ENCODE peak calls at places on chromosome 2, in five cellular contexts. One of them, this sample, is unnamed.

GRCh38 chr2:154507186-154507585 is 191.3 kb upstream of the KCNJ3 start:
- DNase-seq in NCI-H82: peak
- DNase-seq in mucosa of descending colon: no peak
- DNase-seq in amygdala: no peak
- DNase-seq in NCI-H2029: no peak
- DNase-seq in this sample: no peak

GRCh38 chr2:116467243-116467642 is 1347.2 kb upstream of the DDX18 start:
- DNase-seq in NCI-H82: no peak
- DNase-seq in mucosa of descending colon: no peak
- DNase-seq in NCI-H2029: peak
- DNase-seq in amygdala: no peak
- DNase-seq in this sample: no peak

GRCh38 chr2:203280428-203281064 is 41.7 kb downstream of the CYP20A1 start:
- DNase-seq in amygdala: no peak
- DNase-seq in NCI-H82: no peak
- DNase-seq in NCI-H2029: no peak
- DNase-seq in mucosa of descending colon: no peak
- DNase-seq in this sample: peak

GRCh38 chr2:85179541-85179940 is 46.3 kb downstream of the TCF7L1 start:
- DNase-seq in mucosa of descending colon: no peak
- DNase-seq in amygdala: no peak
- DNase-seq in NCI-H82: peak
- DNase-seq in NCI-H2029: no peak
- DNase-seq in this sample: no peak

GRCh38 chr2:55992465-55992864 is 68.9 kb upstream of the EFEMP1 start:
- DNase-seq in amygdala: no peak
- DNase-seq in NCI-H82: no peak
- DNase-seq in mucosa of descending colon: peak
- DNase-seq in NCI-H2029: no peak
- DNase-seq in this sample: peak

GRCh38 chr2:60555066-60555793 is 1.8 kb upstream of the BCL11A start:
- DNase-seq in NCI-H82: peak
- DNase-seq in mucosa of descending colon: peak
- DNase-seq in NCI-H2029: no peak
- DNase-seq in amygdala: no peak
- DNase-seq in this sample: peak

GRCh38 chr2:43343573-43344304 is 117.3 kb upstream of the ZFP36L2 start:
- DNase-seq in amygdala: no peak
- DNase-seq in mucosa of descending colon: peak
- DNase-seq in NCI-H82: no peak
- DNase-seq in NCI-H2029: peak
- DNase-seq in this sample: peak

GRCh38 chr2:85137131-85137530 is 3.9 kb downstream of the TCF7L1 start:
- DNase-seq in NCI-H2029: no peak
- DNase-seq in mucosa of descending colon: no peak
- DNase-seq in NCI-H82: no peak
- DNase-seq in amygdala: no peak
- DNase-seq in this sample: no peak

GRCh38 chr2:76415821-76416220 is 705.1 kb upstream of the GCFC2 start:
- DNase-seq in amygdala: no peak
- DNase-seq in mucosa of descending colon: no peak
- DNase-seq in NCI-H2029: no peak
- DNase-seq in NCI-H82: no peak
- DNase-seq in this sample: no peak

GRCh38 chr2:200625317-200625716 is 39.5 kb downstream of the AOX1 start:
- DNase-seq in mucosa of descending colon: no peak
- DNase-seq in amygdala: no peak
- DNase-seq in NCI-H2029: no peak
- DNase-seq in NCI-H82: no peak
- DNase-seq in this sample: peak

GRCh38 chr2:207825033-207825957 is 55.6 kb upstream of the FZD5 start:
- DNase-seq in NCI-H2029: no peak
- DNase-seq in mucosa of descending colon: no peak
- DNase-seq in NCI-H82: no peak
- DNase-seq in amygdala: no peak
- DNase-seq in this sample: no peak

GRCh38 chr2:173101687-173102086 is 26.0 kb downstream of the MAP3K20 start:
- DNase-seq in NCI-H2029: no peak
- DNase-seq in NCI-H82: no peak
- DNase-seq in amygdala: no peak
- DNase-seq in mucosa of descending colon: no peak
- DNase-seq in this sample: peak

GRCh38 chr2:21372654-21373053 is 248.9 kb downstream of the TDRD15 start:
- DNase-seq in amygdala: no peak
- DNase-seq in NCI-H82: peak
- DNase-seq in NCI-H2029: no peak
- DNase-seq in mucosa of descending colon: peak
- DNase-seq in this sample: peak

GRCh38 chr2:120858764-120859525 is 123.3 kb downstream of the GLI2 start:
- DNase-seq in NCI-H82: no peak
- DNase-seq in NCI-H2029: no peak
- DNase-seq in mucosa of descending colon: no peak
- DNase-seq in amygdala: no peak
- DNase-seq in this sample: no peak

GRCh38 chr2:195537811-195538210 is 119.2 kb upstream of the SLC39A10 start:
- DNase-seq in NCI-H2029: no peak
- DNase-seq in mucosa of descending colon: no peak
- DNase-seq in NCI-H82: no peak
- DNase-seq in amygdala: no peak
- DNase-seq in this sample: no peak

GRCh38 chr2:78202366-78202765 is 680.2 kb upstream of the LRRTM4 start:
- DNase-seq in amygdala: no peak
- DNase-seq in NCI-H2029: no peak
- DNase-seq in mucosa of descending colon: no peak
- DNase-seq in NCI-H82: no peak
- DNase-seq in this sample: no peak

GRCh38 chr2:207156451-207157161 is 9.1 kb downstream of the KLF7 start:
- DNase-seq in NCI-H2029: no peak
- DNase-seq in mucosa of descending colon: no peak
- DNase-seq in amygdala: no peak
- DNase-seq in NCI-H82: no peak
- DNase-seq in this sample: peak

GRCh38 chr2:215950009-215950408 is 63.3 kb downstream of the MREG start:
- DNase-seq in NCI-H2029: no peak
- DNase-seq in amygdala: no peak
- DNase-seq in mucosa of descending colon: no peak
- DNase-seq in NCI-H82: peak
- DNase-seq in this sample: peak

GRCh38 chr2:240876475-240877251 is 8.0 kb downstream of the AGXT start:
- DNase-seq in amygdala: no peak
- DNase-seq in NCI-H82: no peak
- DNase-seq in mucosa of descending colon: peak
- DNase-seq in NCI-H2029: no peak
- DNase-seq in this sample: no peak

GRCh38 chr2:230986520-230987136 is 9.3 kb upstream of the SPATA3 start:
- DNase-seq in amygdala: no peak
- DNase-seq in NCI-H82: no peak
- DNase-seq in mucosa of descending colon: no peak
- DNase-seq in NCI-H2029: no peak
- DNase-seq in this sample: no peak

GRCh38 chr2:88059979-88060906 is 4.7 kb upstream of the KRCC1 start:
- DNase-seq in NCI-H2029: peak
- DNase-seq in amygdala: no peak
- DNase-seq in NCI-H82: peak
- DNase-seq in mucosa of descending colon: no peak
- DNase-seq in this sample: peak

GRCh38 chr2:159396796-159397195 is 110.3 kb upstream of the WDSUB1 start:
- DNase-seq in NCI-H82: no peak
- DNase-seq in mucosa of descending colon: no peak
- DNase-seq in NCI-H2029: peak
- DNase-seq in amygdala: no peak
- DNase-seq in this sample: no peak

GRCh38 chr2:857081-857480 is 93.6 kb upstream of the SNTG2 start:
- DNase-seq in NCI-H2029: no peak
- DNase-seq in mucosa of descending colon: no peak
- DNase-seq in amygdala: no peak
- DNase-seq in NCI-H82: no peak
- DNase-seq in this sample: no peak

GRCh38 chr2:60818272-60818671 is 62.2 kb downstream of the PAPOLG start:
- DNase-seq in NCI-H2029: no peak
- DNase-seq in NCI-H82: no peak
- DNase-seq in mucosa of descending colon: peak
- DNase-seq in amygdala: no peak
- DNase-seq in this sample: peak

GRCh38 chr2:30821960-30822359 is 14.7 kb upstream of the CAPN13 start:
- DNase-seq in amygdala: no peak
- DNase-seq in mucosa of descending colon: no peak
- DNase-seq in NCI-H2029: no peak
- DNase-seq in NCI-H82: no peak
- DNase-seq in this sample: no peak

GRCh38 chr2:23601301-23601965 is 216.5 kb downstream of the KLHL29 start:
- DNase-seq in NCI-H2029: no peak
- DNase-seq in amygdala: no peak
- DNase-seq in NCI-H82: no peak
- DNase-seq in mucosa of descending colon: no peak
- DNase-seq in this sample: peak

GRCh38 chr2:149597050-149598013 is 9.8 kb upstream of the MMADHC start:
- DNase-seq in amygdala: peak
- DNase-seq in NCI-H2029: peak
- DNase-seq in mucosa of descending colon: peak
- DNase-seq in NCI-H82: peak
- DNase-seq in this sample: peak

GRCh38 chr2:98357856-98358255 is 11.6 kb downstream of the CNGA3 start:
- DNase-seq in mucosa of descending colon: no peak
- DNase-seq in NCI-H2029: no peak
- DNase-seq in NCI-H82: no peak
- DNase-seq in amygdala: no peak
- DNase-seq in this sample: no peak

GRCh38 chr2:164606557-164606956 is 14.7 kb downstream of the GRB14 start:
- DNase-seq in NCI-H2029: no peak
- DNase-seq in amygdala: no peak
- DNase-seq in NCI-H82: no peak
- DNase-seq in mucosa of descending colon: no peak
- DNase-seq in this sample: peak

GRCh38 chr2:9099341-9099751 is 95.9 kb upstream of the MBOAT2 start:
- DNase-seq in mucosa of descending colon: no peak
- DNase-seq in NCI-H82: no peak
- DNase-seq in NCI-H2029: no peak
- DNase-seq in amygdala: no peak
- DNase-seq in this sample: peak

GRCh38 chr2:68744517-68744916 is 9.9 kb downstream of the ARHGAP25 start:
- DNase-seq in NCI-H82: no peak
- DNase-seq in amygdala: no peak
- DNase-seq in NCI-H2029: no peak
- DNase-seq in mucosa of descending colon: peak
- DNase-seq in this sample: no peak

GRCh38 chr2:102103992-102104871 is 38.3 kb upstream of the IL1R1 start:
- DNase-seq in amygdala: no peak
- DNase-seq in NCI-H2029: no peak
- DNase-seq in NCI-H82: no peak
- DNase-seq in mucosa of descending colon: peak
- DNase-seq in this sample: peak

GRCh38 chr2:231932711-231932970 is 6.4 kb upstream of the NPPC start:
- DNase-seq in NCI-H82: no peak
- DNase-seq in mucosa of descending colon: no peak
- DNase-seq in amygdala: no peak
- DNase-seq in NCI-H2029: no peak
- DNase-seq in this sample: no peak

GRCh38 chr2:164542584-164543021 is 78.7 kb downstream of the GRB14 start:
- DNase-seq in NCI-H82: peak
- DNase-seq in amygdala: no peak
- DNase-seq in mucosa of descending colon: no peak
- DNase-seq in NCI-H2029: peak
- DNase-seq in this sample: peak

GRCh38 chr2:64837116-64837704 is 152.0 kb upstream of the SLC1A4 start:
- DNase-seq in NCI-H82: no peak
- DNase-seq in amygdala: no peak
- DNase-seq in NCI-H2029: no peak
- DNase-seq in mucosa of descending colon: no peak
- DNase-seq in this sample: peak

GRCh38 chr2:9714630-9715214 is 83.9 kb upstream of the YWHAQ start:
- DNase-seq in NCI-H82: no peak
- DNase-seq in NCI-H2029: no peak
- DNase-seq in amygdala: no peak
- DNase-seq in mucosa of descending colon: no peak
- DNase-seq in this sample: no peak

GRCh38 chr2:178211943-178212342 is 17.6 kb downstream of the OSBPL6 start:
- DNase-seq in mucosa of descending colon: no peak
- DNase-seq in NCI-H2029: no peak
- DNase-seq in NCI-H82: peak
- DNase-seq in amygdala: no peak
- DNase-seq in this sample: no peak